ENCODE peak calls at places on chromosome 19, in eight cellular contexts. Z is tibial artery; A is activated CD8-positive, alpha-beta T cell treated with anti-CD3 and anti-CD28 coated beads for 36 hours; C is HFFc6; E is neural crest cell; Y is AG10803; H is glutamatergic neuron; M is brain microvascular endothelial cell. K is an unnamed sample.
A peak's percentile ranks its signal among the peaks of the same experiment; 100 is the strongest.

GRCh38 chr19:2627319-2627829 is 75.1 kb downstream of the GNG7 start:
- DNase-seq in C (peak; percentile 99), H (no peak), M (peak; percentile 98), E (no peak), Y (peak; percentile 97), A (peak; percentile 65), Z (peak; percentile 93), K (peak; percentile 97)

GRCh38 chr19:12840091-12841079 is 2.1 kb downstream of the MAST1 start:
- DNase-seq in A (peak; percentile 81), M (peak; percentile 84), C (peak; percentile 68), E (peak; percentile 66), Y (peak; percentile 46), Z (no peak), H (peak; percentile 98), K (no peak)

GRCh38 chr19:7742991-7743390 is 4.3 kb downstream of the CD209 start:
- DNase-seq in E (no peak), C (no peak), Z (no peak), H (no peak), A (no peak), M (no peak), Y (no peak), K (no peak)

GRCh38 chr19:13172335-13173128 is 22.3 kb downstream of the IER2 start:
- DNase-seq in E (no peak), Y (peak; percentile 85), C (peak; percentile 85), H (no peak), M (peak; percentile 84), A (peak; percentile 93), Z (peak; percentile 88), K (peak; percentile 88)

GRCh38 chr19:45607071-45608029 is 5.3 kb upstream of the GPR4 start:
- DNase-seq in A (peak; percentile 47), M (peak; percentile 59), C (peak; percentile 60), H (peak; percentile 80), Y (peak; percentile 49), E (peak; percentile 86), Z (peak; percentile 64), K (peak; percentile 72)

GRCh38 chr19:54190942-54191670 is at the start of gene TSEN34:
- DNase-seq in H (peak; percentile 90), M (peak; percentile 64), Y (peak; percentile 44), C (peak; percentile 60), Z (peak; percentile 86), A (peak; percentile 91), E (peak; percentile 83), K (no peak)

GRCh38 chr19:39740395-39740794 is 2.6 kb upstream of the CLC start:
- DNase-seq in C (no peak), E (no peak), A (peak; percentile 50), H (no peak), Z (no peak), M (no peak), Y (no peak), K (no peak)

GRCh38 chr19:40650749-40651305 is 39.6 kb downstream of the NUMBL start:
- DNase-seq in Z (peak; percentile 85), H (no peak), Y (peak; percentile 98), C (peak; percentile 69), A (no peak), M (no peak), E (no peak), K (peak; percentile 80)

GRCh38 chr19:17404015-17404414 is 1.4 kb downstream of the BST2 start:
- DNase-seq in H (no peak), E (no peak), A (peak; percentile 38), Z (no peak), M (no peak), Y (no peak), C (no peak), K (no peak)

GRCh38 chr19:57267294-57267693 is 13.0 kb upstream of the ZNF460 start:
- DNase-seq in Y (no peak), C (no peak), Z (no peak), E (no peak), M (no peak), H (no peak), A (no peak), K (no peak)

GRCh38 chr19:32896516-32897214 is 27.1 kb upstream of the SLC7A9 start:
- DNase-seq in A (no peak), M (no peak), H (no peak), C (peak; percentile 45), E (no peak), Y (peak; percentile 1), Z (no peak), K (no peak)

GRCh38 chr19:4660993-4661392 is 9.1 kb downstream of the MYDGF start:
- DNase-seq in C (no peak), Z (no peak), Y (no peak), E (no peak), A (no peak), M (no peak), H (no peak), K (no peak)

GRCh38 chr19:17946965-17947784 is 14.4 kb downstream of the CCDC124 start:
- DNase-seq in C (no peak), M (no peak), H (no peak), Z (no peak), Y (no peak), A (peak; percentile 66), E (peak; percentile 40), K (no peak)

GRCh38 chr19:51948979-51949378 is 21.7 kb downstream of the ZNF613 start:
- DNase-seq in M (peak; percentile 16), Z (peak; percentile 34), E (no peak), C (no peak), H (no peak), A (no peak), Y (peak; percentile 33), K (peak; percentile 59)

GRCh38 chr19:11798391-11799296 is at the start of gene ZNF491:
- DNase-seq in A (peak; percentile 97), C (peak; percentile 84), M (peak; percentile 88), H (peak; percentile 97), Y (peak; percentile 80), E (peak; percentile 88), Z (peak; percentile 95), K (peak; percentile 94)

DNA sequence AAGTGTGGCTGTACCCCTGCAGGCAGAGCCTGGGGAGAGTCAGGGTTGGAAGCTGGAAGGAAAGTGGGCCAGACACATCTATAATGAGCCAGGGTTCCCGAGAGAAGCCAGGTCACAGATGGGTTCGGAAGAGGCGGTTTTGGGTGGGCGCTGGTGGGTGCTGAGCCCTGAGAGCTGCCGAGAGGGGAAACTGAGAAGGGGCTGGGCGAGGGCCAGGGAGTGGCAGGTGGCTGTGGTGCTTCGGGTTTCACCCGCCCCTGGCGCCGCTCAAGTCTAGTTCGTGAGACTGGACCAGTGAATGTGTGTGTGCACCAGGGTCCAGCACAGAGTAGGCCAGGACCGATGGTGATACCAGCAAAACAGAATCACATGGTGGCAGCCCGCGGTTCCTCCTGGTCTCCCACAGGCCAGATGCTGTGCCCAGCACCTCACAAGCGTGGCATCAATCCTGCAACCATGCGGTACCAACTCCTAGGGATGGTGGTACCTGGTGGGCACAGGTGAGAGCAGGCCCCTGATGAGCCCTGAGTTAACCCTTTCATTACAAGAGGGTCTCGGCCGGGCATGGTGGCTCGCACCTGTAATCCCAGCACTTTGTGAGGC is 1.8 kb upstream of the LRRC4B start:
- DNase-seq in E (no peak), Y (no peak), M (no peak), A (no peak), H (no peak), C (no peak), Z (no peak), K (no peak)
- TF ChIP-seq CTCF in E (no peak), Y (no peak), M (no peak), A (no peak), H (no peak), C (no peak), Z (no peak), K (no peak)

DNA sequence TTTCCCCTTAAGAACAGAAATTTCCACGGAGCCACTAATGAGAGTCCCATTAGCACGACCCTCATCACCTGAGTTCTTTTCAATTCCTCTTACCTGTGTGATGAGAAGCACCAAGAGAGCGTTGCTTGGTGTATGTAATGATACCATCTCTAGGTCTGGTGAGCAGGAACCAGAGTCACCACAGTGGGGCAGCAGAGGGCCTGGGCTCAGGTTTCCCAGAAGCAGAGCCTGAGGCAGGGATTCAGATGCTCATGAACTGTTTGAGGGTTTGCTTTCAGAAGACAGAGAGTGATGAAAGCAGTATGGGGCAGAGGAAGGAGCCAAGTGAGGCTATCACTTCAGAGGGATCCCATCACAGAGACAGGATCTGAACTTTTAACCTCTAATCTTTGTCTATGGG is 3.1 kb upstream of the PTPRH start:
- DNase-seq in H (peak; percentile 49), Z (no peak), A (peak; percentile 76), Y (no peak), C (no peak), E (peak; percentile 40), M (no peak), K (no peak)
- TF ChIP-seq CTCF in H (no peak), Z (no peak), A (peak; percentile 51), Y (no peak), C (peak; percentile 53), E (peak; percentile 57), M (peak; percentile 50), K (no peak)

GRCh38 chr19:38719761-38720558 is 24.3 kb downstream of the CAPN12 start:
- DNase-seq in Y (no peak), E (no peak), M (no peak), H (no peak), Z (no peak), A (no peak), C (no peak), K (no peak)

GRCh38 chr19:38720559-38721236 is 23.6 kb downstream of the CAPN12 start:
- DNase-seq in C (no peak), Z (no peak), M (no peak), E (no peak), A (no peak), H (no peak), Y (no peak), K (no peak)

GRCh38 chr19:38717855-38718254 is 26.4 kb downstream of the CAPN12 start:
- DNase-seq in A (no peak), Z (no peak), H (no peak), M (no peak), Y (no peak), C (no peak), E (no peak), K (no peak)

GRCh38 chr19:38717051-38717450 is 27.2 kb downstream of the CAPN12 start:
- DNase-seq in E (no peak), C (no peak), M (no peak), H (no peak), A (no peak), Y (no peak), Z (no peak), K (no peak)

GRCh38 chr19:38718747-38719543 is 25.3 kb downstream of the CAPN12 start:
- DNase-seq in E (no peak), Y (peak; percentile 76), H (no peak), C (peak; percentile 32), M (peak; percentile 28), A (no peak), Z (peak; percentile 75), K (no peak)
- TF ChIP-seq CTCF in E (peak; percentile 39), Y (peak; percentile 49), H (no peak), C (peak; percentile 55), M (peak; percentile 72), A (no peak), Z (peak; percentile 58), K (peak; percentile 48)

GRCh38 chr19:9881720-9882119 is 46.6 kb downstream of the PIN1 start:
- DNase-seq in M (no peak), A (no peak), Y (no peak), Z (no peak), C (no peak), H (no peak), E (no peak), K (no peak)

GRCh38 chr19:9883764-9884163 is 48.6 kb downstream of the PIN1 start:
- DNase-seq in E (no peak), H (no peak), C (no peak), A (no peak), Z (no peak), M (no peak), Y (no peak), K (no peak)

GRCh38 chr19:9883231-9883758 is 48.2 kb downstream of the PIN1 start:
- DNase-seq in C (no peak), M (no peak), E (no peak), H (peak; percentile 83), Y (no peak), Z (no peak), A (no peak), K (no peak)

GRCh38 chr19:9885077-9885552 is 50.0 kb downstream of the PIN1 start:
- DNase-seq in H (no peak), A (no peak), C (peak; percentile 10), Z (no peak), E (no peak), M (peak; percentile 40), Y (peak; percentile 39), K (no peak)
- TF ChIP-seq CTCF in H (peak; percentile 30), A (no peak), C (peak; percentile 64), Z (no peak), E (no peak), M (peak; percentile 58), Y (peak; percentile 53), K (peak; percentile 52)